ENCODE peak calls at places on chromosomes 13 and 19, in five cellular contexts. One of them, this sample, is unnamed.

GRCh38 chr19:46951236-46951986 is 68.2 kb upstream of the NPAS1 start:
- DNase-seq in neural progenitor cell: no peak
- DNase-seq in left ventricle myocardium inferior: no peak
- DNase-seq in heart left ventricle: no peak
- DNase-seq in ascending aorta: no peak
- DNase-seq in this sample: no peak

GRCh38 chr13:41154042-41154441 is 21.4 kb upstream of the KBTBD6 start:
- DNase-seq in neural progenitor cell: no peak
- DNase-seq in left ventricle myocardium inferior: no peak
- DNase-seq in heart left ventricle: no peak
- DNase-seq in ascending aorta: no peak
- DNase-seq in this sample: no peak

GRCh38 chr19:8209111-8209964 is at the start of gene CERS4:
- DNase-seq in neural progenitor cell: peak; percentile 97
- DNase-seq in left ventricle myocardium inferior: peak; percentile 78
- DNase-seq in heart left ventricle: peak; percentile 90
- DNase-seq in ascending aorta: peak; percentile 80
- DNase-seq in this sample: peak; percentile 60

GRCh38 chr13:113759525-113760137 is 605 bp downstream of the TMEM255B start:
- DNase-seq in neural progenitor cell: peak; percentile 58
- DNase-seq in left ventricle myocardium inferior: no peak
- DNase-seq in heart left ventricle: peak; percentile 76
- DNase-seq in ascending aorta: peak; percentile 69
- DNase-seq in this sample: no peak

GRCh38 chr19:29086182-29086581 is 126.8 kb downstream of the UQCRFS1 start:
- DNase-seq in neural progenitor cell: no peak
- DNase-seq in left ventricle myocardium inferior: no peak
- DNase-seq in heart left ventricle: no peak
- DNase-seq in ascending aorta: no peak
- DNase-seq in this sample: no peak

GRCh38 chr13:61156753-61157152 is 258.9 kb downstream of the PCDH20 start:
- DNase-seq in neural progenitor cell: no peak
- DNase-seq in left ventricle myocardium inferior: no peak
- DNase-seq in heart left ventricle: no peak
- DNase-seq in ascending aorta: no peak
- DNase-seq in this sample: no peak

GRCh38 chr19:15934332-15935078 is at the start of gene CYP4F11:
- DNase-seq in neural progenitor cell: no peak
- DNase-seq in left ventricle myocardium inferior: peak; percentile 73
- DNase-seq in heart left ventricle: peak; percentile 70
- DNase-seq in ascending aorta: peak; percentile 82
- DNase-seq in this sample: no peak

GRCh38 chr13:59094149-59094548 is 1069.6 kb downstream of the DIAPH3 start:
- DNase-seq in neural progenitor cell: no peak
- DNase-seq in left ventricle myocardium inferior: no peak
- DNase-seq in heart left ventricle: no peak
- DNase-seq in ascending aorta: no peak
- DNase-seq in this sample: no peak

GRCh38 chr19:29326351-29326750 is 113.4 kb upstream of the UQCRFS1 start:
- DNase-seq in neural progenitor cell: no peak
- DNase-seq in left ventricle myocardium inferior: no peak
- DNase-seq in heart left ventricle: no peak
- DNase-seq in ascending aorta: no peak
- DNase-seq in this sample: peak; percentile 16

GRCh38 chr13:63041640-63042414 is 1626.2 kb upstream of the PCDH20 start:
- DNase-seq in neural progenitor cell: no peak
- DNase-seq in left ventricle myocardium inferior: no peak
- DNase-seq in heart left ventricle: no peak
- DNase-seq in ascending aorta: no peak
- DNase-seq in this sample: no peak

GRCh38 chr19:44356383-44357111 is at the start of gene ZNF112:
- DNase-seq in neural progenitor cell: peak; percentile 94
- DNase-seq in left ventricle myocardium inferior: peak; percentile 83
- DNase-seq in heart left ventricle: peak; percentile 86
- DNase-seq in ascending aorta: peak; percentile 90
- DNase-seq in this sample: peak; percentile 82

GRCh38 chr13:61414136-61414535 is 1.5 kb downstream of the PCDH20 start:
- DNase-seq in neural progenitor cell: peak; percentile 31
- DNase-seq in left ventricle myocardium inferior: no peak
- DNase-seq in heart left ventricle: no peak
- DNase-seq in ascending aorta: no peak
- DNase-seq in this sample: no peak

GRCh38 chr19:35389192-35389861 is 18.5 kb downstream of the GPR42 start:
- DNase-seq in neural progenitor cell: no peak
- DNase-seq in left ventricle myocardium inferior: no peak
- DNase-seq in heart left ventricle: no peak
- DNase-seq in ascending aorta: no peak
- DNase-seq in this sample: no peak

GRCh38 chr19:29606420-29606747 is 301 bp downstream of the POP4 start:
- DNase-seq in neural progenitor cell: no peak
- DNase-seq in left ventricle myocardium inferior: no peak
- DNase-seq in heart left ventricle: no peak
- DNase-seq in ascending aorta: no peak
- DNase-seq in this sample: no peak

GRCh38 chr13:71218960-71219359 is 648.0 kb downstream of the DACH1 start:
- DNase-seq in neural progenitor cell: peak; percentile 68
- DNase-seq in left ventricle myocardium inferior: no peak
- DNase-seq in heart left ventricle: no peak
- DNase-seq in ascending aorta: no peak
- DNase-seq in this sample: no peak

GRCh38 chr19:47755762-47756626 is 10.6 kb downstream of the NOP53 start:
- DNase-seq in neural progenitor cell: no peak
- DNase-seq in left ventricle myocardium inferior: no peak
- DNase-seq in heart left ventricle: no peak
- DNase-seq in ascending aorta: no peak
- DNase-seq in this sample: no peak

GRCh38 chr13:72651196-72651595 is 76.2 kb downstream of the MZT1 start:
- DNase-seq in neural progenitor cell: peak; percentile 58
- DNase-seq in left ventricle myocardium inferior: no peak
- DNase-seq in heart left ventricle: no peak
- DNase-seq in ascending aorta: no peak
- DNase-seq in this sample: no peak

GRCh38 chr13:71962735-71963134 is 95.7 kb upstream of the DACH1 start:
- DNase-seq in neural progenitor cell: no peak
- DNase-seq in left ventricle myocardium inferior: no peak
- DNase-seq in heart left ventricle: no peak
- DNase-seq in ascending aorta: no peak
- DNase-seq in this sample: no peak

GRCh38 chr13:45481688-45482087 is 16.9 kb downstream of the COG3 start:
- DNase-seq in neural progenitor cell: no peak
- DNase-seq in left ventricle myocardium inferior: no peak
- DNase-seq in heart left ventricle: no peak
- DNase-seq in ascending aorta: no peak
- DNase-seq in this sample: no peak

GRCh38 chr19:45440873-45441654 is 17.3 kb upstream of the ERCC1 start:
- DNase-seq in neural progenitor cell: peak; percentile 49
- DNase-seq in left ventricle myocardium inferior: no peak
- DNase-seq in heart left ventricle: no peak
- DNase-seq in ascending aorta: no peak
- DNase-seq in this sample: no peak

GRCh38 chr19:42423462-42424344 is 3.5 kb downstream of the LIPE start:
- DNase-seq in neural progenitor cell: peak; percentile 92
- DNase-seq in left ventricle myocardium inferior: peak; percentile 87
- DNase-seq in heart left ventricle: peak; percentile 92
- DNase-seq in ascending aorta: peak; percentile 88
- DNase-seq in this sample: peak; percentile 91

GRCh38 chr19:12838182-12838890 is at the start of gene MAST1:
- DNase-seq in neural progenitor cell: peak; percentile 91
- DNase-seq in left ventricle myocardium inferior: no peak
- DNase-seq in heart left ventricle: no peak
- DNase-seq in ascending aorta: no peak
- DNase-seq in this sample: no peak

GRCh38 chr13:113639661-113640262 is 18.2 kb downstream of the ATP4B start:
- DNase-seq in neural progenitor cell: no peak
- DNase-seq in left ventricle myocardium inferior: peak; percentile 35
- DNase-seq in heart left ventricle: peak; percentile 41
- DNase-seq in ascending aorta: peak; percentile 24
- DNase-seq in this sample: no peak

GRCh38 chr13:26605845-26606244 is 48.4 kb downstream of the WASF3 start:
- DNase-seq in neural progenitor cell: peak; percentile 43
- DNase-seq in left ventricle myocardium inferior: no peak
- DNase-seq in heart left ventricle: no peak
- DNase-seq in ascending aorta: no peak
- DNase-seq in this sample: no peak
- TF ChIP-seq CTCF in neural progenitor cell: peak; percentile 50
- TF ChIP-seq CTCF in left ventricle myocardium inferior: no peak
- TF ChIP-seq CTCF in heart left ventricle: no peak
- TF ChIP-seq CTCF in ascending aorta: no peak
- TF ChIP-seq CTCF in this sample: no peak

DNA sequence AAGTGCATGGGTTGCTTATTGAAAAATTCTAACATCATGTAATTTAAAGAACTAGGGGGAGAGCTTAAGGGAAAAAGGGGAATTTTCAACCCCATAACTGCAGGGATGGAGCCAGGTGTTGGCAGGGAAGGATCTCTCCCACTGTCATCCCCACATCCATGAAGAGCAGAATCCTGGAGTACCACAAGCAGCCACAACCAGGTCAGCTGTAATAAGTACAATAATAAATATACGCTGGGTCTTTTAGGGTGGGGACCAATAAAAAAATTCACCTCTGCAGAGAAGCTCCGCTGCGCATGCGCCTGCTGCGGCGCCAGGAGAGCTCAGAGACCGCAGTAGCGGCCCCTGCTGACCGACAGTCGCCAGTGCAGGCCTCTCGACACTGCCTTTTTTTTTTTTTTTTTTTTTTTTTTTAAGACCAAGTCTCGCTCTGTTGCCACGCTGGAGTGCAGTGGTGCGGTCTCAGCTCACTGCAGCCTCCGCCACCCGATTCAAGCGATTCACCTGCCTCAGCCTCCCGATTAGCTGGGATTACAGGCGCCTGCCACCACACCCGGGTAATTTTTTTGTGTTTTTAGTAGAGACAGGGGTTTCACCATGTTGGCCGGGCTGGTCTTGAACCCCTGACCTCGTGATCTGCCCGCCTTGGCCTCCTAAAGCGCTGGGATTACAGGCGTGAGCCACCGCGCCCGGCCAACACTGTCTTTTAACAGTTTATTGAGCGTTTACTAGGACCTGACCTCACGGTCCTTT is 2.5 kb upstream of the EEF2 start:
- DNase-seq in neural progenitor cell: peak; percentile 94
- DNase-seq in left ventricle myocardium inferior: peak; percentile 90
- DNase-seq in heart left ventricle: peak; percentile 93
- DNase-seq in ascending aorta: peak; percentile 91
- DNase-seq in this sample: peak; percentile 80
- H3K27ac ChIP-seq in neural progenitor cell: no peak overlapping the region
- H3K27ac ChIP-seq in left ventricle myocardium inferior: peak overlapping the region; percentile 93
- H3K27ac ChIP-seq in heart left ventricle: no peak overlapping the region
- H3K27ac ChIP-seq in ascending aorta: no peak overlapping the region
- H3K27ac ChIP-seq in this sample: no peak overlapping the region

GRCh38 chr19:18800079-18800478 is 9.0 kb upstream of the COMP start:
- DNase-seq in neural progenitor cell: no peak
- DNase-seq in left ventricle myocardium inferior: no peak
- DNase-seq in heart left ventricle: no peak
- DNase-seq in ascending aorta: no peak
- DNase-seq in this sample: no peak

GRCh38 chr19:18799389-18799970 is 8.4 kb upstream of the COMP start:
- DNase-seq in neural progenitor cell: no peak
- DNase-seq in left ventricle myocardium inferior: no peak
- DNase-seq in heart left ventricle: no peak
- DNase-seq in ascending aorta: no peak
- DNase-seq in this sample: no peak

GRCh38 chr19:18800636-18801035 is 9.5 kb upstream of the COMP start:
- DNase-seq in neural progenitor cell: no peak
- DNase-seq in left ventricle myocardium inferior: no peak
- DNase-seq in heart left ventricle: no peak
- DNase-seq in ascending aorta: no peak
- DNase-seq in this sample: no peak

GRCh38 chr19:18796239-18796638 is 5.1 kb upstream of the COMP start:
- DNase-seq in neural progenitor cell: no peak
- DNase-seq in left ventricle myocardium inferior: no peak
- DNase-seq in heart left ventricle: no peak
- DNase-seq in ascending aorta: no peak
- DNase-seq in this sample: no peak

GRCh38 chr19:18798384-18799352 is 7.6 kb upstream of the COMP start:
- DNase-seq in neural progenitor cell: peak; percentile 34
- DNase-seq in left ventricle myocardium inferior: no peak
- DNase-seq in heart left ventricle: no peak
- DNase-seq in ascending aorta: no peak
- DNase-seq in this sample: no peak
- TF ChIP-seq CTCF in neural progenitor cell: no peak
- TF ChIP-seq CTCF in left ventricle myocardium inferior: no peak
- TF ChIP-seq CTCF in heart left ventricle: no peak
- TF ChIP-seq CTCF in ascending aorta: no peak
- TF ChIP-seq CTCF in this sample: no peak

GRCh38 chr19:41376241-41376997 is at the start of gene TMEM91:
- DNase-seq in neural progenitor cell: peak; percentile 84
- DNase-seq in left ventricle myocardium inferior: peak; percentile 33
- DNase-seq in heart left ventricle: peak; percentile 68
- DNase-seq in ascending aorta: no peak
- DNase-seq in this sample: no peak
- H3K27ac ChIP-seq in neural progenitor cell: no peak within 1 kb of the TSS
- H3K27ac ChIP-seq in left ventricle myocardium inferior: peak within 1 kb of the TSS; percentile 83
- H3K27ac ChIP-seq in heart left ventricle: peak within 1 kb of the TSS; percentile 67
- H3K27ac ChIP-seq in ascending aorta: peak within 1 kb of the TSS; percentile 71
- H3K27ac ChIP-seq in this sample: peak within 1 kb of the TSS; percentile 68

DNA sequence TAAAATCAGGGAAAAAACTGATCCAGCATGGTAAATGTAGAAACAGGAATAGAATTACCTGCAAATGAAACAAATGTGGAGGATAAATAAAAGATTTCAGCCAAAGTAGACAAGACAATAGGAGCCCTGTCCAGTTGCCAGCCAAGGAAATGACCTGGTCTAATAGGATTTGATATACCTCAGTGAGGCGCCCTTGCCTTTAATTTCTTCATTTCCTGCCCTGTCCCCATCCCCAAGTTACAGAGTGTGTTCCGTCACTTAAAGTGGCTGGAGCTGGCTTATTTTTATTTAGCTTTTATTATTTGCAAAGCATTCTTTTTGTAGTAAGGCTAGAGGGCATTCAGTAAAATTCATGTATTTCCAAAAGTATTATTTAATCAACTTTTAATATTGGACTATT is 1022.0 kb downstream of the EFNB2 start:
- DNase-seq in neural progenitor cell: peak; percentile 7
- DNase-seq in left ventricle myocardium inferior: no peak
- DNase-seq in heart left ventricle: no peak
- DNase-seq in ascending aorta: no peak
- DNase-seq in this sample: no peak
- TF ChIP-seq CTCF in neural progenitor cell: no peak
- TF ChIP-seq CTCF in left ventricle myocardium inferior: no peak
- TF ChIP-seq CTCF in heart left ventricle: no peak
- TF ChIP-seq CTCF in ascending aorta: no peak
- TF ChIP-seq CTCF in this sample: no peak

GRCh38 chr13:33164331-33164730 is 121.2 kb downstream of the STARD13 start:
- DNase-seq in neural progenitor cell: no peak
- DNase-seq in left ventricle myocardium inferior: no peak
- DNase-seq in heart left ventricle: no peak
- DNase-seq in ascending aorta: no peak
- DNase-seq in this sample: no peak

GRCh38 chr13:33154911-33155310 is 130.6 kb downstream of the STARD13 start:
- DNase-seq in neural progenitor cell: no peak
- DNase-seq in left ventricle myocardium inferior: no peak
- DNase-seq in heart left ventricle: no peak
- DNase-seq in ascending aorta: no peak
- DNase-seq in this sample: no peak

GRCh38 chr13:33158271-33158670 is 127.3 kb downstream of the STARD13 start:
- DNase-seq in neural progenitor cell: no peak
- DNase-seq in left ventricle myocardium inferior: no peak
- DNase-seq in heart left ventricle: no peak
- DNase-seq in ascending aorta: no peak
- DNase-seq in this sample: no peak

GRCh38 chr13:33153421-33154381 is 131.9 kb downstream of the STARD13 start:
- DNase-seq in neural progenitor cell: peak; percentile 9
- DNase-seq in left ventricle myocardium inferior: peak; percentile 52
- DNase-seq in heart left ventricle: peak; percentile 73
- DNase-seq in ascending aorta: no peak
- DNase-seq in this sample: peak; percentile 75

GRCh38 chr13:33158830-33159229 is 126.7 kb downstream of the STARD13 start:
- DNase-seq in neural progenitor cell: no peak
- DNase-seq in left ventricle myocardium inferior: no peak
- DNase-seq in heart left ventricle: no peak
- DNase-seq in ascending aorta: no peak
- DNase-seq in this sample: no peak
- H3K27ac ChIP-seq in neural progenitor cell: no peak overlapping the region
- H3K27ac ChIP-seq in left ventricle myocardium inferior: no peak overlapping the region
- H3K27ac ChIP-seq in heart left ventricle: no peak overlapping the region
- H3K27ac ChIP-seq in ascending aorta: peak overlapping the region; percentile 65
- H3K27ac ChIP-seq in this sample: no peak overlapping the region

This sample was measured in right atrium auricular region.